ENCODE peak calls at places on chromosomes 6 and 20, in five cellular contexts. B is transverse colon, Y is tibial nerve, I is A549, C is upper lobe of left lung. U is an unnamed sample.

GRCh38 chr20:10718671-10719070 is 44.9 kb upstream of the JAG1 start:
- DNase-seq in B (no peak), Y (no peak), I (no peak), C (no peak), U (no peak)

GRCh38 chr6:133983099-133983939 is 30.3 kb downstream of the TBPL1 start:
- DNase-seq in B (no peak), Y (no peak), I (no peak), C (peak; percentile 86), U (peak; percentile 40)

GRCh38 chr20:11140359-11140758 is 466.6 kb upstream of the JAG1 start:
- DNase-seq in B (no peak), Y (no peak), I (no peak), C (no peak), U (no peak)

GRCh38 chr6:75244063-75244575 is 518 bp upstream of the COX7A2 start:
- DNase-seq in B (no peak), Y (no peak), I (no peak), C (no peak), U (no peak)

GRCh38 chr20:13793001-13793400 is 8.2 kb downstream of the NDUFAF5 start:
- DNase-seq in B (no peak), Y (no peak), I (no peak), C (no peak), U (no peak)

GRCh38 chr6:169174516-169175359 is 78.9 kb downstream of the THBS2 start:
- DNase-seq in B (no peak), Y (no peak), I (no peak), C (no peak), U (no peak)

GRCh38 chr6:157089258-157089657 is 234.1 kb downstream of the TMEM242 start:
- DNase-seq in B (no peak), Y (no peak), I (no peak), C (no peak), U (no peak)

GRCh38 chr6:143457563-143458359 is 7.2 kb downstream of the PEX3 start:
- DNase-seq in B (no peak), Y (no peak), I (no peak), C (no peak), U (no peak)

GRCh38 chr20:38060536-38060935 is 27.0 kb downstream of the RPRD1B start:
- DNase-seq in B (no peak), Y (no peak), I (no peak), C (no peak), U (no peak)

GRCh38 chr20:45426621-45427020 is 10.7 kb downstream of the PIGT start:
- DNase-seq in B (no peak), Y (no peak), I (no peak), C (no peak), U (peak; percentile 47)

GRCh38 chr6:387293-387694 is 4.3 kb upstream of the IRF4 start:
- DNase-seq in B (peak; percentile 4), Y (no peak), I (no peak), C (no peak), U (no peak)

GRCh38 chr20:62739581-62740285 is 31.1 kb downstream of the NTSR1 start:
- DNase-seq in B (peak; percentile 67), Y (no peak), I (no peak), C (peak; percentile 43), U (no peak)

GRCh38 chr6:43926644-43927524 is 156.9 kb downstream of the VEGFA start:
- DNase-seq in B (peak; percentile 74), Y (no peak), I (peak; percentile 11), C (peak; percentile 84), U (no peak)

GRCh38 chr20:6818033-6818808 is 50.7 kb downstream of the BMP2 start:
- DNase-seq in B (no peak), Y (no peak), I (no peak), C (no peak), U (no peak)

GRCh38 chr20:17612287-17612974 is 42.6 kb downstream of the DSTN start:
- DNase-seq in B (peak; percentile 43), Y (no peak), I (no peak), C (peak; percentile 69), U (peak; percentile 25)

GRCh38 chr20:32961956-32962517 is 42.2 kb downstream of the SUN5 start:
- DNase-seq in B (no peak), Y (no peak), I (no peak), C (no peak), U (no peak)

GRCh38 chr20:51622004-51622874 is 79.7 kb upstream of the NFATC2 start:
- DNase-seq in B (no peak), Y (no peak), I (no peak), C (no peak), U (no peak)

GRCh38 chr20:36895036-36895435 is 19.1 kb downstream of the TLDC2 start:
- DNase-seq in B (no peak), Y (no peak), I (no peak), C (no peak), U (no peak)

GRCh38 chr20:11389188-11389587 is 528.5 kb upstream of the BTBD3 start:
- DNase-seq in B (no peak), Y (no peak), I (no peak), C (no peak), U (no peak)

GRCh38 chr6:165956874-165957273 is 210.8 kb downstream of the TBXT start:
- DNase-seq in B (no peak), Y (no peak), I (no peak), C (no peak), U (no peak)

GRCh38 chr6:56938634-56939294 is 16.1 kb upstream of the BEND6 start:
- DNase-seq in B (no peak), Y (no peak), I (peak; percentile 72), C (no peak), U (no peak)

GRCh38 chr6:36827261-36828079 is 11.8 kb downstream of the CPNE5 start:
- DNase-seq in B (no peak), Y (no peak), I (no peak), C (peak; percentile 47), U (peak; percentile 60)

GRCh38 chr6:25670793-25671513 is 18.9 kb downstream of the SCGN start:
- DNase-seq in B (no peak), Y (no peak), I (peak; percentile 6), C (no peak), U (no peak)

GRCh38 chr6:2468601-2468955 is 223.2 kb upstream of the GMDS start:
- DNase-seq in B (no peak), Y (no peak), I (no peak), C (no peak), U (no peak)

GRCh38 chr20:44109951-44110361 is 77.0 kb downstream of the JPH2 start:
- DNase-seq in B (no peak), Y (no peak), I (no peak), C (no peak), U (no peak)

GRCh38 chr6:82702574-82702973 is 339.0 kb downstream of the TPBG start:
- DNase-seq in B (no peak), Y (no peak), I (no peak), C (no peak), U (no peak)

GRCh38 chr6:88870728-88871330 is 92.6 kb downstream of the RNGTT start:
- DNase-seq in B (peak; percentile 15), Y (no peak), I (peak; percentile 3), C (peak; percentile 25), U (peak; percentile 33)

GRCh38 chr20:63159826-63160640 is 55.9 kb downstream of the YTHDF1 start:
- DNase-seq in B (no peak), Y (no peak), I (no peak), C (no peak), U (no peak)

GRCh38 chr20:49894073-49894470 is 21.3 kb downstream of the SPATA2 start:
- DNase-seq in B (no peak), Y (no peak), I (no peak), C (no peak), U (no peak)
- H3K4me1 ChIP-seq in B (peaks cover 13% of the 10 kb centered on the region), Y (no peaks in the 10 kb centered on the region), I (peaks cover 10% of the 10 kb centered on the region), C (peaks cover 64% of the 10 kb centered on the region), U (peaks cover 24% of the 10 kb centered on the region)

GRCh38 chr6:33018904-33019303 is 9.5 kb upstream of the HLA-DOA start:
- DNase-seq in B (peak; percentile 74), Y (no peak), I (no peak), C (peak; percentile 95), U (peak; percentile 62)
- TF ChIP-seq EP300 in B (no peak), Y (no peak), I (no peak), C (no peak), U (no peak)

DNA sequence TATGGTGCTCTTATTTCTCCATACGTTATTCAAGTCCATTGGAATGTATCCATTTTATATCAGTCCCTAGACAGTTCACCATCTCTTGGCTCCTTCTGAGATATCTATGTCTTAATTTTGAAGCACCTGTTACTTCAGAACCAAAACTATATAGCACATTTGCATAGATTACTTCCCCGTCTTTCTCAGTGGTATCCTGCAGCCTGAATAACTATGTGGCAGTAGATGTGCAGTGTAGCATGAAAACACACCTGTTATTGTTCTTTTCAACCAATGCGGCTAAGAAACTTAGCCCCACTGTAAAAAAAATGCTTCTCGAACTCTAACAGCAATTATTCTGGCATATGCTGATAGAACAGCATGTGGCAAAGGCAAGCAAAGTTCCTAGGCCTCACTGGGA is 1184.4 kb upstream of the ADGRB3 start:
- DNase-seq in B (no peak), Y (no peak), I (no peak), C (no peak), U (no peak)
- H3K27ac ChIP-seq in B (no peak overlapping the region), Y (no peak overlapping the region), I (no peak overlapping the region), C (no peak overlapping the region), U (no peak overlapping the region)

DNA sequence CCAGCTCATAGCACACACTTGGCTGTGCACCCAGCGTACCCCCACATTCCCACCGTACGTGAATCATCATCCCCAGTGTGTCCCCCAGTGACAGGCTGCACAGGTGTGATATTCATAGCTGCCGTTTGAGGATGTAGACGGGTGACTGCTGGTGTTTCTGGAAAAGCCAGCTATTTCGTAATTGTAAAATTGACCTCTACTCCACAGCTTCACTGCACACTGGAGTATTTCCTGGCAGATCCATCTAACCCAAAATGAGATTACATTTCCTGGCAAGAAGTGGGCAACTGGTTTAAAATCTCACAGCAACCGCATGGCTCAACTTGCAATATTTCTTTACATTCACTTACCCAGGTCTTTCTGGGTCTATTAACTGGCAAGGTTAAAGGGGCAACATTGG is 30.3 kb downstream of the CD83 start:
- DNase-seq in B (no peak), Y (no peak), I (no peak), C (no peak), U (no peak)
- H3K4me1 ChIP-seq in B (no peaks in the 10 kb centered on the region), Y (no peaks in the 10 kb centered on the region), I (no peaks in the 10 kb centered on the region), C (peaks cover 24% of the 10 kb centered on the region), U (peaks cover 2% of the 10 kb centered on the region)

DNA sequence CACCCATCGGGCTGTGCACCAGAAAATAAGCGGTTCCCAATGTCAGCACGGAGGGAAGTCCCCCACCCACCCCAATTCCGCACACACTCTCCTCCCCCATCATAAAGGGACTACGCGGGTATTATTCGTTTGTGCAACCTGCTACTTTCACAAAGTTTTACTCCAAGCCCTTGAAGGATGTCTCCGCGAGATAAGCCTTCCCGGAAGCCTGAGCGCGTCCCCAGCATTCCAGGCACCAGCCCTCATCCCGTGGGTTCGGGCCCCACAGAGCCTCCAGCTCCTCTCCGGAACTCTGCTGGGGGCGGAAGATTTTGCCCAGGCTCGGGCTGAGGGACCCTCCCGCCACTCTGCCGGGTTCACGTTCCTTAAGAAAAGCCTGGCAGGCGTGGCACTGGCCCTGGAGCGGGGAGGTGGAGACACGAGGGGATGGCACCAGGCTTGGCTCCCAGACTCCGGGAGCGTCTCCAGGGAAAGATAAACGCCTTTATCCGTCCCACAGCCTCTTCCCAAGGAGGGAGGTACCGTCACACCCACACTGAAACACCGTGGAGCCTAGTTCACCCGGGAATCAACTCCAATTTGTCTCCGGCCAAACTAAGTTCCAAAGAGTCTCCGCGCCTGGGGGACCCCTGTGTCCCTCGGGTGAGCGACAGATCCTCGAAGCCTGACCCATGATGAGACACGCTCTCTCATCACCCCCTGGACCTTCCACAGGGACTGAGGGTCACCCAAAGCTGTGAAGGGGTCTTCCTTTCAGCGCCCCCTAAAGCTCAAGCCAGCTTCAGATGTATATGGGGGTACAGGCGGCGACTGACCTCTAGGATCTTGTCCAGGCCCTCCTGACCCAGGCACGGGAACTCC is 934 bp downstream of the KCNK5 start:
- DNase-seq in B (no peak), Y (no peak), I (no peak), C (no peak), U (peak; percentile 42)
- TF ChIP-seq EP300 in B (no peak), Y (no peak), I (no peak), C (no peak), U (no peak)